ENCODE peak calls at places on chromosomes 4 and X, in seven cellular contexts. One of them, this sample, is unnamed.

GRCh38 chrX:111511477-111511876 is at the start of gene SERTM2:
- DNase-seq in mesenchymal stem cell: peak; percentile 71
- DNase-seq in endothelial cell of umbilical vein: no peak
- DNase-seq in sigmoid colon: no peak
- DNase-seq in ovary: no peak
- DNase-seq in SK-N-SH: peak; percentile 7
- DNase-seq in tibial artery: no peak
- DNase-seq in this sample: no peak

GRCh38 chr4:99151931-99152448 is 7.9 kb upstream of the ADH4 start:
- DNase-seq in ovary: no peak
- DNase-seq in sigmoid colon: no peak
- DNase-seq in SK-N-SH: no peak
- DNase-seq in tibial artery: no peak
- DNase-seq in mesenchymal stem cell: no peak
- DNase-seq in endothelial cell of umbilical vein: no peak
- DNase-seq in this sample: no peak

GRCh38 chrX:53284684-53285447 is 3.5 kb upstream of the IQSEC2 start:
- DNase-seq in sigmoid colon: peak; percentile 83
- DNase-seq in ovary: peak; percentile 66
- DNase-seq in tibial artery: no peak
- DNase-seq in mesenchymal stem cell: peak; percentile 46
- DNase-seq in SK-N-SH: peak; percentile 83
- DNase-seq in endothelial cell of umbilical vein: peak; percentile 35
- DNase-seq in this sample: peak; percentile 62

GRCh38 chr4:44186096-44186849 is 262.3 kb downstream of the KCTD8 start:
- DNase-seq in endothelial cell of umbilical vein: no peak
- DNase-seq in sigmoid colon: no peak
- DNase-seq in mesenchymal stem cell: no peak
- DNase-seq in tibial artery: no peak
- DNase-seq in SK-N-SH: no peak
- DNase-seq in ovary: no peak
- DNase-seq in this sample: peak; percentile 34

GRCh38 chr4:172547724-172548123 is 620.9 kb upstream of the GALNT7 start:
- DNase-seq in mesenchymal stem cell: peak; percentile 33
- DNase-seq in ovary: no peak
- DNase-seq in tibial artery: no peak
- DNase-seq in endothelial cell of umbilical vein: no peak
- DNase-seq in sigmoid colon: no peak
- DNase-seq in SK-N-SH: no peak
- DNase-seq in this sample: no peak

GRCh38 chr4:38688676-38689355 is 24.8 kb downstream of the KLF3 start:
- DNase-seq in endothelial cell of umbilical vein: peak; percentile 79
- DNase-seq in SK-N-SH: no peak
- DNase-seq in mesenchymal stem cell: no peak
- DNase-seq in sigmoid colon: no peak
- DNase-seq in tibial artery: no peak
- DNase-seq in ovary: no peak
- DNase-seq in this sample: no peak

GRCh38 chr4:122119739-122120138 is 32.4 kb upstream of the BLTP1 start:
- DNase-seq in mesenchymal stem cell: no peak
- DNase-seq in SK-N-SH: no peak
- DNase-seq in endothelial cell of umbilical vein: no peak
- DNase-seq in sigmoid colon: no peak
- DNase-seq in ovary: no peak
- DNase-seq in tibial artery: no peak
- DNase-seq in this sample: no peak

GRCh38 chr4:123589361-123589760 is 192.8 kb downstream of the SPRY1 start:
- DNase-seq in mesenchymal stem cell: no peak
- DNase-seq in SK-N-SH: no peak
- DNase-seq in sigmoid colon: no peak
- DNase-seq in endothelial cell of umbilical vein: no peak
- DNase-seq in tibial artery: no peak
- DNase-seq in ovary: no peak
- DNase-seq in this sample: no peak

GRCh38 chr4:3372933-3373465 is 68.8 kb upstream of the HGFAC start:
- DNase-seq in tibial artery: peak; percentile 86
- DNase-seq in endothelial cell of umbilical vein: no peak
- DNase-seq in ovary: no peak
- DNase-seq in sigmoid colon: peak; percentile 84
- DNase-seq in SK-N-SH: no peak
- DNase-seq in mesenchymal stem cell: no peak
- DNase-seq in this sample: no peak

GRCh38 chr4:7863911-7864681 is 75.6 kb downstream of the AFAP1 start:
- DNase-seq in ovary: no peak
- DNase-seq in tibial artery: no peak
- DNase-seq in mesenchymal stem cell: no peak
- DNase-seq in SK-N-SH: no peak
- DNase-seq in endothelial cell of umbilical vein: no peak
- DNase-seq in sigmoid colon: peak; percentile 18
- DNase-seq in this sample: peak; percentile 86

GRCh38 chr4:27040351-27040750 is 179.7 kb downstream of the STIM2 start:
- DNase-seq in endothelial cell of umbilical vein: no peak
- DNase-seq in mesenchymal stem cell: no peak
- DNase-seq in SK-N-SH: no peak
- DNase-seq in sigmoid colon: no peak
- DNase-seq in ovary: no peak
- DNase-seq in tibial artery: no peak
- DNase-seq in this sample: no peak

GRCh38 chr4:139299536-139299935 is 1.8 kb upstream of the NAA15 start:
- DNase-seq in ovary: no peak
- DNase-seq in SK-N-SH: no peak
- DNase-seq in sigmoid colon: no peak
- DNase-seq in tibial artery: no peak
- DNase-seq in mesenchymal stem cell: no peak
- DNase-seq in endothelial cell of umbilical vein: no peak
- DNase-seq in this sample: no peak

GRCh38 chrX:48720580-48721240 is 24.2 kb downstream of the SUV39H1 start:
- DNase-seq in sigmoid colon: no peak
- DNase-seq in ovary: no peak
- DNase-seq in tibial artery: no peak
- DNase-seq in mesenchymal stem cell: no peak
- DNase-seq in endothelial cell of umbilical vein: no peak
- DNase-seq in SK-N-SH: no peak
- DNase-seq in this sample: no peak

GRCh38 chr4:36737691-36738090 is 456.3 kb downstream of the DTHD1 start:
- DNase-seq in tibial artery: no peak
- DNase-seq in endothelial cell of umbilical vein: no peak
- DNase-seq in sigmoid colon: no peak
- DNase-seq in mesenchymal stem cell: no peak
- DNase-seq in ovary: no peak
- DNase-seq in SK-N-SH: no peak
- DNase-seq in this sample: no peak

GRCh38 chr4:40301592-40301991 is 33.5 kb upstream of the CHRNA9 start:
- DNase-seq in mesenchymal stem cell: no peak
- DNase-seq in tibial artery: peak; percentile 16
- DNase-seq in SK-N-SH: no peak
- DNase-seq in sigmoid colon: peak; percentile 47
- DNase-seq in endothelial cell of umbilical vein: no peak
- DNase-seq in ovary: no peak
- DNase-seq in this sample: peak; percentile 16

GRCh38 chr4:139828966-139829662 is 163.5 kb downstream of the MGST2 start:
- DNase-seq in endothelial cell of umbilical vein: no peak
- DNase-seq in tibial artery: no peak
- DNase-seq in ovary: no peak
- DNase-seq in mesenchymal stem cell: no peak
- DNase-seq in sigmoid colon: no peak
- DNase-seq in SK-N-SH: no peak
- DNase-seq in this sample: no peak

GRCh38 chrX:107768051-107768450 is 7.5 kb downstream of the TSC22D3 start:
- DNase-seq in mesenchymal stem cell: no peak
- DNase-seq in ovary: no peak
- DNase-seq in endothelial cell of umbilical vein: no peak
- DNase-seq in sigmoid colon: no peak
- DNase-seq in tibial artery: no peak
- DNase-seq in SK-N-SH: no peak
- DNase-seq in this sample: no peak

GRCh38 chr4:174349156-174349555 is 65.4 kb downstream of the CEP44 start:
- DNase-seq in endothelial cell of umbilical vein: no peak
- DNase-seq in mesenchymal stem cell: no peak
- DNase-seq in tibial artery: no peak
- DNase-seq in sigmoid colon: no peak
- DNase-seq in ovary: no peak
- DNase-seq in SK-N-SH: no peak
- DNase-seq in this sample: no peak

GRCh38 chr4:1253831-1254230 is 4.9 kb upstream of the CTBP1 start:
- DNase-seq in tibial artery: no peak
- DNase-seq in endothelial cell of umbilical vein: no peak
- DNase-seq in mesenchymal stem cell: no peak
- DNase-seq in sigmoid colon: no peak
- DNase-seq in ovary: no peak
- DNase-seq in SK-N-SH: no peak
- DNase-seq in this sample: no peak

GRCh38 chr4:1258457-1258856 is 9.5 kb upstream of the CTBP1 start:
- DNase-seq in mesenchymal stem cell: no peak
- DNase-seq in ovary: no peak
- DNase-seq in SK-N-SH: no peak
- DNase-seq in tibial artery: no peak
- DNase-seq in sigmoid colon: no peak
- DNase-seq in endothelial cell of umbilical vein: no peak
- DNase-seq in this sample: no peak

GRCh38 chr4:1255699-1256098 is 6.8 kb upstream of the CTBP1 start:
- DNase-seq in sigmoid colon: no peak
- DNase-seq in mesenchymal stem cell: no peak
- DNase-seq in SK-N-SH: no peak
- DNase-seq in tibial artery: no peak
- DNase-seq in ovary: no peak
- DNase-seq in endothelial cell of umbilical vein: no peak
- DNase-seq in this sample: no peak

GRCh38 chr4:1252928-1253492 is 4.1 kb upstream of the CTBP1 start:
- DNase-seq in mesenchymal stem cell: no peak
- DNase-seq in SK-N-SH: no peak
- DNase-seq in ovary: no peak
- DNase-seq in sigmoid colon: no peak
- DNase-seq in endothelial cell of umbilical vein: no peak
- DNase-seq in tibial artery: no peak
- DNase-seq in this sample: no peak

DNA sequence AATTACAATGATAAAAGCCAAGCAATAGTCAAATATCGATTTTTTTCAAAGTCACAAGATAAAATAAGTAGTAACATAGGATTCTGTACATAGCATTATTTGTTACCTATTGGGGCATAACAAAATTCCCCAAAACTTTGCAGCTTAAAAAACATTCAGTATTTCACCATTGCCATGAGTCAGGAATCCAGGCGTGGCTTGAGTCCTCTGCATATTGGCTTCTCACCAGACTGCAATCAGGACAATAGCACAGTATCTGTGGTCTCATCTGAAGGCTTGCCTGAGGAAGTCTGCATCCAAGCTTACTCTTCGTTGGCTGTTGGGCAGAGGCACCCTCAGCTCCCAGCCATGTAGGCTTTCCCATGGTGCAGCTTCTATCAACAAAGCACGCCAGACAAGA is 6.2 kb upstream of the CTBP1 start:
- DNase-seq in endothelial cell of umbilical vein: no peak
- DNase-seq in SK-N-SH: no peak
- DNase-seq in mesenchymal stem cell: no peak
- DNase-seq in sigmoid colon: no peak
- DNase-seq in tibial artery: no peak
- DNase-seq in ovary: no peak
- DNase-seq in this sample: no peak
- H3K9me3 ChIP-seq in endothelial cell of umbilical vein: no peaks in the 10 kb centered on the region
- H3K9me3 ChIP-seq in SK-N-SH: peaks cover 3% of the 10 kb centered on the region
- H3K9me3 ChIP-seq in mesenchymal stem cell: peaks cover 30% of the 10 kb centered on the region
- H3K9me3 ChIP-seq in sigmoid colon: no peaks in the 10 kb centered on the region
- H3K9me3 ChIP-seq in tibial artery: no peaks in the 10 kb centered on the region
- H3K9me3 ChIP-seq in ovary: no peaks in the 10 kb centered on the region
- H3K9me3 ChIP-seq in this sample: peaks cover 4% of the 10 kb centered on the region

GRCh38 chr4:132269303-132269990 is 879.6 kb upstream of the PCDH10 start:
- DNase-seq in mesenchymal stem cell: no peak
- DNase-seq in ovary: no peak
- DNase-seq in sigmoid colon: no peak
- DNase-seq in SK-N-SH: no peak
- DNase-seq in tibial artery: no peak
- DNase-seq in endothelial cell of umbilical vein: no peak
- DNase-seq in this sample: no peak

DNA sequence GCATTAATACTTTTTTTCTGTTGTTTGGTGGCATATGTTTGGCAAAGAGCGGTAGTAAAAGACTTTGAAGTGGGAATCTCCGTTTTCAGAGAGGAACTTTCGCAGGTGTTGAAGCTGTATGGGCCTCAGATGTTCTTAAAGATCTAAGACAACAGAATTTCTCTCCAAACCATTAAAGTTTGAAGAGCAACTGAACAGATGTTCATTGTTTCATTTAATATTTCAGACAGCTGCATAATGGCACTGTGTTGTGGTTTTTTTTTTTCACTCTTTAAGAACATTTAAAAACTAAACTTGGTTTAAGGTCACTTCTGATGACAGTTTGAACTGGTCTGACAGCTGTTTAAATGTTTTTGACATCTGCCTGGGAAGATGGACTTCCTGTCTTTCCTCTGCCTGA is 882.7 kb upstream of the PCDH10 start:
- DNase-seq in tibial artery: no peak
- DNase-seq in sigmoid colon: no peak
- DNase-seq in ovary: no peak
- DNase-seq in endothelial cell of umbilical vein: no peak
- DNase-seq in SK-N-SH: no peak
- DNase-seq in mesenchymal stem cell: no peak
- DNase-seq in this sample: peak; percentile 66
- H3K4me3 ChIP-seq in tibial artery: no peak overlapping the region
- H3K4me3 ChIP-seq in sigmoid colon: no peak overlapping the region
- H3K4me3 ChIP-seq in ovary: no peak overlapping the region
- H3K4me3 ChIP-seq in endothelial cell of umbilical vein: no peak overlapping the region
- H3K4me3 ChIP-seq in SK-N-SH: no peak overlapping the region
- H3K4me3 ChIP-seq in mesenchymal stem cell: no peak overlapping the region
- H3K4me3 ChIP-seq in this sample: no peak overlapping the region

DNA sequence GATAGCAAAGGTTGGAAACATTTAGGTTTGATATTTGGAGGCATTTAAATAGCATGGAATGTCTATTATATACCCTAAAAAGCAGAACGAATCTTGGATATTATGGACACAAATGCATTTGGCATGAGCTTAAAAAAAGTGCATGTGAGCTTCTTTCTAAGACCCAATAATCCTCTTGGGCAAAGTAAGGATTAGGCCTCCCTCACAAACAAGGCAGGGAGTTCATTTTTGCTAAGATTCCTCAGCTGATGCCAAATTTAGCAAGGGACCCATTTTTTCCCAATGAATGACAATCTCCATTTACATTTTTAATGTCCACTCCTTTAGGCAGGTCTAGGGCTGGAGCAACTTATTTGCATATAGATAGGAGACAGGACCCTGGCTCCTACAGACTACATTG is 199.8 kb downstream of the SOWAHB start:
- DNase-seq in SK-N-SH: no peak
- DNase-seq in mesenchymal stem cell: no peak
- DNase-seq in sigmoid colon: no peak
- DNase-seq in endothelial cell of umbilical vein: no peak
- DNase-seq in ovary: no peak
- DNase-seq in tibial artery: no peak
- DNase-seq in this sample: peak; percentile 75
- H3K4me1 ChIP-seq in SK-N-SH: peaks cover 41% of the 10 kb centered on the region
- H3K4me1 ChIP-seq in mesenchymal stem cell: peaks cover 7% of the 10 kb centered on the region
- H3K4me1 ChIP-seq in sigmoid colon: peaks cover 30% of the 10 kb centered on the region
- H3K4me1 ChIP-seq in endothelial cell of umbilical vein: peaks cover 9% of the 10 kb centered on the region
- H3K4me1 ChIP-seq in ovary: no peaks in the 10 kb centered on the region
- H3K4me1 ChIP-seq in tibial artery: peaks cover 92% of the 10 kb centered on the region
- H3K4me1 ChIP-seq in this sample: peaks cover 58% of the 10 kb centered on the region

DNA sequence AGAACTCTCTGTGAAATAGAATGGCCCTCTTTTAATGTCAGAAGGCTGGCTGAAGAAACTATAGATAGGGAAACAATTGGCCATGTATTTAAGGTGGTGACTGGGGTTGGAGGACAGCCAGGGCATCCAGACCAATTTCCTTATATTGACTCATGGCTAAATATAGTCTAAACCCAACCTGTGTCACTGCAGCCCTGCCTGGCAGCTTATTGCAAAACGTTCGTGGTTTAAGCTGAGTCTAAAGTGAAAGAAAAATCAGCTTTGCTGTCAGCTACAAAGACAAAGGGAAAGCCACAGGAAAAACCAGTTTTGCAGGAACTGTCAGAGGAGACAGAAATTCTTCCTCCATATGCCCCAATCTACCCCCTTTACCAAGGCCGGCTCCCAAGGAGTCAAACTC is 902.8 kb upstream of the NDST4 start:
- DNase-seq in tibial artery: no peak
- DNase-seq in SK-N-SH: no peak
- DNase-seq in mesenchymal stem cell: peak; percentile 57
- DNase-seq in ovary: no peak
- DNase-seq in endothelial cell of umbilical vein: no peak
- DNase-seq in sigmoid colon: peak; percentile 72
- DNase-seq in this sample: no peak
- H3K9me3 ChIP-seq in tibial artery: peaks cover 29% of the 10 kb centered on the region
- H3K9me3 ChIP-seq in SK-N-SH: no peaks in the 10 kb centered on the region
- H3K9me3 ChIP-seq in mesenchymal stem cell: peaks cover 60% of the 10 kb centered on the region
- H3K9me3 ChIP-seq in ovary: peaks cover 4% of the 10 kb centered on the region
- H3K9me3 ChIP-seq in endothelial cell of umbilical vein: peaks cover 6% of the 10 kb centered on the region
- H3K9me3 ChIP-seq in sigmoid colon: no peaks in the 10 kb centered on the region
- H3K9me3 ChIP-seq in this sample: peaks cover 30% of the 10 kb centered on the region